ENCODE peak calls at places on chromosome 7, in five cellular contexts. I, S, N, Z and B are unnamed samples.

GRCh38 chr7:131943616-131944015 is 387.2 kb upstream of the PODXL start:
- DNase-seq in I (no peak), S (no peak), N (no peak), Z (no peak), B (no peak)

GRCh38 chr7:22853674-22854157 is 31.1 kb upstream of the TOMM7 start:
- DNase-seq in I (no peak), S (peak), N (no peak), Z (no peak), B (no peak)

GRCh38 chr7:33350577-33350976 is 221.2 kb downstream of the BBS9 start:
- DNase-seq in I (no peak), S (no peak), N (no peak), Z (no peak), B (no peak)

GRCh38 chr7:44665531-44666213 is 59.2 kb downstream of the OGDH start:
- DNase-seq in I (peak), S (peak), N (peak), Z (peak), B (peak)

GRCh38 chr7:130697791-130698190 is 11.4 kb upstream of the TSGA13 start:
- DNase-seq in I (no peak), S (no peak), N (no peak), Z (no peak), B (no peak)

GRCh38 chr7:4001742-4002141 is 680.4 kb upstream of the FOXK1 start:
- DNase-seq in I (no peak), S (no peak), N (no peak), Z (no peak), B (no peak)

GRCh38 chr7:27103489-27104226 is 1.2 kb upstream of the HOXA2 start:
- DNase-seq in I (peak), S (no peak), N (no peak), Z (no peak), B (no peak)

GRCh38 chr7:52726493-52726892 is 308.9 kb upstream of the POM121L12 start:
- DNase-seq in I (no peak), S (no peak), N (no peak), Z (no peak), B (no peak)

GRCh38 chr7:122438001-122438400 is 133.5 kb upstream of the FEZF1 start:
- DNase-seq in I (no peak), S (no peak), N (no peak), Z (no peak), B (no peak)

GRCh38 chr7:92013611-92014010 is 72.9 kb downstream of the AKAP9 start:
- DNase-seq in I (no peak), S (no peak), N (no peak), Z (no peak), B (no peak)

GRCh38 chr7:156379242-156380070 is 261.1 kb upstream of the RNF32 start:
- DNase-seq in I (no peak), S (no peak), N (peak), Z (no peak), B (no peak)

GRCh38 chr7:47088329-47089067 is 493.4 kb downstream of the TNS3 start:
- DNase-seq in I (peak), S (peak), N (no peak), Z (peak), B (peak)

GRCh38 chr7:19982841-19983835 is 209.7 kb upstream of the TMEM196 start:
- DNase-seq in I (peak), S (peak), N (no peak), Z (peak), B (peak)

GRCh38 chr7:64946772-64947171 is 43.7 kb downstream of the ZNF273 start:
- DNase-seq in I (peak), S (peak), N (no peak), Z (no peak), B (no peak)

GRCh38 chr7:101112233-101112632 is 14.7 kb upstream of the SERPINE1 start:
- DNase-seq in I (no peak), S (peak), N (peak), Z (peak), B (no peak)

GRCh38 chr7:2928613-2929311 is 84.7 kb upstream of the GNA12 start:
- DNase-seq in I (no peak), S (no peak), N (no peak), Z (no peak), B (no peak)

GRCh38 chr7:43511029-43511428 is 71.9 kb upstream of the STK17A start:
- DNase-seq in I (no peak), S (no peak), N (no peak), Z (no peak), B (no peak)

GRCh38 chr7:31087351-31087750 is 35.2 kb downstream of the ADCYAP1R1 start:
- DNase-seq in I (no peak), S (no peak), N (no peak), Z (no peak), B (no peak)

GRCh38 chr7:100572281-100572948 is 1.3 kb downstream of the SAP25 start:
- DNase-seq in I (no peak), S (no peak), N (no peak), Z (no peak), B (no peak)

GRCh38 chr7:39735903-39736302 is 112.5 kb downstream of the RALA start:
- DNase-seq in I (peak), S (peak), N (no peak), Z (no peak), B (no peak)

GRCh38 chr7:39733881-39734571 is 110.7 kb downstream of the RALA start:
- DNase-seq in I (peak), S (peak), N (no peak), Z (peak), B (peak)

GRCh38 chr7:39732837-39733804 is 109.7 kb downstream of the RALA start:
- DNase-seq in I (peak), S (peak), N (peak), Z (peak), B (peak)

DNA sequence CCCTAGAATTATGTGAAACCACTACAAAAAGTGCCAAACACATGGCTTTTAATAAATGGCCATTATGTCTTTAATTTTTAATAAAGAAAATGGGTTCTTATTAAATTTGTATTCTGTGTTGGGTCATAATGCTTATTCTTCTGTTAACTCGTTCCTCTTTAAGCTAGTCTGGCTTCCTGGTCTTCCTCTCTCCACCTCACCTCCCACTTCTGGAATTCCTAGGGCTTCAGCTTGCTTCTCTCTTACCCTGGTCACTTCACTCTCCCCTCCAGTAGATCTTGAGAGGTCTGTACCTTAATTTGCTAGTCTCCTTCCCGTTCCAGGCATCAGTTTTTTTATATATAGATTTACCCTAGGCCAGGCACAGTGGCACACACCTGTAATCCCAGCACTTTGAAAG is 111.2 kb downstream of the RALA start:
- DNase-seq in I (no peak), S (no peak), N (no peak), Z (no peak), B (no peak)
- H3K4me3 ChIP-seq in I (no peak), S (no peak), N (no peak), Z (peak), B (peak)

DNA sequence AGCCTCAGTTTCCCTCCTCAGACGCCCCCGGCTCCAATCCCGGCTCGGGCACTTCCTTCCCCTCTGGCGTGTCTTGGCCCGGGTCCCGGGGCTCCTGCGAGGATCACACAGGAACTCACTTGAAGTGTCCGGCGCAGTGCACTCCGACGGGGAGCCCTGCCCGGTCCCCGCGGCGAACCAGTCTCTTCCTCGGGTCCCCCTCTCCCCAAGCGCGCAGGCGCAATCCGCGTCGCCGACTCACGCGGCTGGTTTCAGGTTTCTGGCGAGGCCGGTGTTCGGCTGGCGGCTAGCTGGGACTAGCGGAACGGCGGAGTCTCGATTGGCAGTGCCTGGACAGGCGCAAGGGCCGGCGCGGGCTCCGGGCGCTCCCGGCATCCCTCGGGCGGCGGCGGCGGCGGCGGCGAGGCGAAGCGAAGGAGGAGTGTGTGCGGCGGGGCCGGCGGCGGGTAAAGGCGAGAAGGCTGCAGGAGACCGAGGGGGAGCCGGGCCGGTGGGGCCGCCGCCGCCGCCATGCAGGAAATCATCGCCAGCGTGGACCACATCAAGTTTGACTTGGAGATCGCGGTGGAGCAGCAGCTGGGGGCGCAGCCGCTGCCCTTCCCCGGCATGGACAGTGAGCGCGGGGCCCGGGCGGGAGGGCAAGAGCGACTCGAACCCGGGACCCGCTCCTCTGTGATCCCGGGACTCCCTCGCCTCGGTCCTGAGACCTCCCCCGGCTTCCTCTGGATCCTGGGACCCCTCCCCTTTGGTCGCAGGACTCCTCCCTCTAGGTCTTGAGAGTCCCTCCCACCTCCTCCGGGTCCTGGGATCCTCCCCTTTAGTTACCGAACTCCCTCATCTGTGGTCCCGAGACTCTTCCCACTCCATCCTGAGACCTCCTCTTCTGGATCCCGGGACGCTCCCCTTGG is at the start of the genes CPSF4 and PTCD1:
- DNase-seq in I (peak), S (peak), N (peak), Z (peak), B (peak)
- TF ChIP-seq CTCF in I (no peak), S (no peak), N (no peak), Z (no peak), B (no peak)

DNA sequence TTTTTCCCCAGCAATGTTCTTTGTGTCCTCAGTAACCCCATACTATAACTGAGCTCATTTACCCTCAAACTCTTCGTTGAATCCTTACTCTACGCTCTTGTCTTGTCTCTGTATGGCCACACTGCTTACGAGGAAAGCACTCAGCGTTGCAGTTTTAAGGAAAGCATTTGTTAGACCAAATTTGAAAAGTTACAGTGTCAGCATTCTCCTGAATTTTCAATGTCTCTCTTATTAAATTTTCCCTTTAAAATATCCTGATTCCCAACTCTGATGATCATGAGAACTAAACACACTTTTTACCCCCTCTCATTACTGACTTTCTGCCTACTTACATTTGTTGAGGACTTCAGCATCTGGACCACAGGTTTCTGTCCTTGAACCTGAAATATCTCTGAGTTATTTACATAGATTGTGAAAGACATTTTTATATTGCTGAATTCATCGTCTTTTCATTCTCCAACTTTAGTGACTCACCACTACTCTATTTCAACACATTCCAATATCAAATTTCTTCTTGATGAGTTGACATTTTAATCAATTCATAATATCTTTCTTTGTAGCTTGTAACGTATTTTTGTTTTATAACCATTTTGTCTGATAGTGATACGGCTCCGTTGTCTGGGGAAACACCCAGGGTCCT is 19.8 kb upstream of the VWDE start:
- DNase-seq in I (peak), S (no peak), N (no peak), Z (peak), B (no peak)
- H3K4me3 ChIP-seq in I (no peak), S (no peak), N (no peak), Z (no peak), B (no peak)

GRCh38 chr7:461118-461452 is 58.6 kb downstream of the PDGFA start:
- DNase-seq in I (no peak), S (no peak), N (no peak), Z (no peak), B (no peak)
- TF ChIP-seq CTCF in I (no peak), S (no peak), N (no peak), Z (no peak), B (no peak)

GRCh38 chr7:71752171-71752935 is 620.4 kb downstream of the GALNT17 start:
- DNase-seq in I (no peak), S (peak), N (peak), Z (no peak), B (no peak)
- H3K4me3 ChIP-seq in I (no peak), S (no peak), N (no peak), Z (no peak), B (no peak)